ENCODE peak calls at places on chromosome 15, in six cellular contexts. One of them, this sample, is unnamed.

GRCh38 chr15:63041982-63042878 is at the start of gene TPM1:
- DNase-seq in brain microvascular endothelial cell: peak; percentile 93
- DNase-seq in psoas muscle: peak; percentile 92
- DNase-seq in fibroblast of villous mesenchyme: peak; percentile 95
- DNase-seq in GM23338: peak; percentile 94
- DNase-seq in mucosa of descending colon: peak; percentile 86
- DNase-seq in this sample: peak; percentile 90

GRCh38 chr15:75725719-75726607 is 13.3 kb upstream of the CSPG4 start:
- DNase-seq in brain microvascular endothelial cell: no peak
- DNase-seq in psoas muscle: peak; percentile 38
- DNase-seq in fibroblast of villous mesenchyme: no peak
- DNase-seq in GM23338: no peak
- DNase-seq in mucosa of descending colon: peak; percentile 26
- DNase-seq in this sample: no peak

GRCh38 chr15:82263350-82263749 is 732 bp downstream of the SAXO2 start:
- DNase-seq in brain microvascular endothelial cell: no peak
- DNase-seq in psoas muscle: no peak
- DNase-seq in fibroblast of villous mesenchyme: no peak
- DNase-seq in GM23338: peak; percentile 32
- DNase-seq in mucosa of descending colon: no peak
- DNase-seq in this sample: no peak

GRCh38 chr15:77393471-77393840 is 26.4 kb downstream of the PEAK1 start:
- DNase-seq in brain microvascular endothelial cell: no peak
- DNase-seq in psoas muscle: no peak
- DNase-seq in fibroblast of villous mesenchyme: no peak
- DNase-seq in GM23338: no peak
- DNase-seq in mucosa of descending colon: no peak
- DNase-seq in this sample: no peak

GRCh38 chr15:56346414-56346813 is 18.8 kb upstream of the TEX9 start:
- DNase-seq in brain microvascular endothelial cell: no peak
- DNase-seq in psoas muscle: no peak
- DNase-seq in fibroblast of villous mesenchyme: no peak
- DNase-seq in GM23338: no peak
- DNase-seq in mucosa of descending colon: no peak
- DNase-seq in this sample: no peak

GRCh38 chr15:94322141-94322540 is 90.8 kb downstream of the MCTP2 start:
- DNase-seq in brain microvascular endothelial cell: no peak
- DNase-seq in psoas muscle: no peak
- DNase-seq in fibroblast of villous mesenchyme: peak; percentile 86
- DNase-seq in GM23338: no peak
- DNase-seq in mucosa of descending colon: no peak
- DNase-seq in this sample: peak; percentile 11

GRCh38 chr15:92159906-92160841 is 233.5 kb upstream of the ST8SIA2 start:
- DNase-seq in brain microvascular endothelial cell: no peak
- DNase-seq in psoas muscle: no peak
- DNase-seq in fibroblast of villous mesenchyme: no peak
- DNase-seq in GM23338: peak; percentile 85
- DNase-seq in mucosa of descending colon: no peak
- DNase-seq in this sample: no peak

GRCh38 chr15:64857421-64857820 is 15.7 kb downstream of the PLEKHO2 start:
- DNase-seq in brain microvascular endothelial cell: peak; percentile 47
- DNase-seq in psoas muscle: no peak
- DNase-seq in fibroblast of villous mesenchyme: peak; percentile 89
- DNase-seq in GM23338: no peak
- DNase-seq in mucosa of descending colon: no peak
- DNase-seq in this sample: peak; percentile 86

GRCh38 chr15:56608993-56609392 is 124.3 kb downstream of the ZNF280D start:
- DNase-seq in brain microvascular endothelial cell: no peak
- DNase-seq in psoas muscle: no peak
- DNase-seq in fibroblast of villous mesenchyme: no peak
- DNase-seq in GM23338: no peak
- DNase-seq in mucosa of descending colon: no peak
- DNase-seq in this sample: no peak

GRCh38 chr15:70522323-70522966 is 240.9 kb downstream of the UACA start:
- DNase-seq in brain microvascular endothelial cell: no peak
- DNase-seq in psoas muscle: no peak
- DNase-seq in fibroblast of villous mesenchyme: no peak
- DNase-seq in GM23338: no peak
- DNase-seq in mucosa of descending colon: no peak
- DNase-seq in this sample: no peak

GRCh38 chr15:45829336-45830153 is 194.7 kb downstream of the SQOR start:
- DNase-seq in brain microvascular endothelial cell: no peak
- DNase-seq in psoas muscle: no peak
- DNase-seq in fibroblast of villous mesenchyme: no peak
- DNase-seq in GM23338: no peak
- DNase-seq in mucosa of descending colon: peak; percentile 57
- DNase-seq in this sample: no peak

GRCh38 chr15:40871749-40872617 is 2.1 kb downstream of the RHOV start:
- DNase-seq in brain microvascular endothelial cell: no peak
- DNase-seq in psoas muscle: no peak
- DNase-seq in fibroblast of villous mesenchyme: no peak
- DNase-seq in GM23338: peak; percentile 80
- DNase-seq in mucosa of descending colon: peak; percentile 85
- DNase-seq in this sample: no peak

GRCh38 chr15:73918784-73919183 is 7.5 kb upstream of the LOXL1 start:
- DNase-seq in brain microvascular endothelial cell: no peak
- DNase-seq in psoas muscle: no peak
- DNase-seq in fibroblast of villous mesenchyme: no peak
- DNase-seq in GM23338: no peak
- DNase-seq in mucosa of descending colon: no peak
- DNase-seq in this sample: no peak

GRCh38 chr15:70266412-70267089 is 168.8 kb upstream of the TLE3 start:
- DNase-seq in brain microvascular endothelial cell: no peak
- DNase-seq in psoas muscle: peak; percentile 90
- DNase-seq in fibroblast of villous mesenchyme: peak; percentile 48
- DNase-seq in GM23338: no peak
- DNase-seq in mucosa of descending colon: peak; percentile 82
- DNase-seq in this sample: peak; percentile 77

GRCh38 chr15:65326109-65326508 is 21.6 kb downstream of the RNU5B-1 start:
- DNase-seq in brain microvascular endothelial cell: no peak
- DNase-seq in psoas muscle: peak; percentile 54
- DNase-seq in fibroblast of villous mesenchyme: no peak
- DNase-seq in GM23338: peak; percentile 57
- DNase-seq in mucosa of descending colon: no peak
- DNase-seq in this sample: peak; percentile 13

GRCh38 chr15:92394327-92395175 is 870 bp downstream of the ST8SIA2 start:
- DNase-seq in brain microvascular endothelial cell: no peak
- DNase-seq in psoas muscle: no peak
- DNase-seq in fibroblast of villous mesenchyme: no peak
- DNase-seq in GM23338: peak; percentile 64
- DNase-seq in mucosa of descending colon: no peak
- DNase-seq in this sample: no peak

GRCh38 chr15:78004919-78005634 is 72.4 kb downstream of the TBC1D2B start:
- DNase-seq in brain microvascular endothelial cell: peak; percentile 80
- DNase-seq in psoas muscle: peak; percentile 93
- DNase-seq in fibroblast of villous mesenchyme: peak; percentile 94
- DNase-seq in GM23338: no peak
- DNase-seq in mucosa of descending colon: peak; percentile 69
- DNase-seq in this sample: peak; percentile 92

GRCh38 chr15:25697586-25697985 is 165.5 kb downstream of the ATP10A start:
- DNase-seq in brain microvascular endothelial cell: no peak
- DNase-seq in psoas muscle: no peak
- DNase-seq in fibroblast of villous mesenchyme: no peak
- DNase-seq in GM23338: no peak
- DNase-seq in mucosa of descending colon: no peak
- DNase-seq in this sample: no peak

GRCh38 chr15:65937046-65937445 is 67.8 kb downstream of the RAB11A start:
- DNase-seq in brain microvascular endothelial cell: no peak
- DNase-seq in psoas muscle: no peak
- DNase-seq in fibroblast of villous mesenchyme: no peak
- DNase-seq in GM23338: no peak
- DNase-seq in mucosa of descending colon: no peak
- DNase-seq in this sample: no peak

GRCh38 chr15:35062164-35063099 is 22.7 kb downstream of the NANOGP8 start:
- DNase-seq in brain microvascular endothelial cell: no peak
- DNase-seq in psoas muscle: no peak
- DNase-seq in fibroblast of villous mesenchyme: no peak
- DNase-seq in GM23338: peak; percentile 46
- DNase-seq in mucosa of descending colon: no peak
- DNase-seq in this sample: no peak
- H3K4me3 ChIP-seq in brain microvascular endothelial cell: no peak overlapping the region
- H3K4me3 ChIP-seq in psoas muscle: no peak overlapping the region
- H3K4me3 ChIP-seq in fibroblast of villous mesenchyme: no peak overlapping the region
- H3K4me3 ChIP-seq in GM23338: peak overlapping the region; percentile 42
- H3K4me3 ChIP-seq in mucosa of descending colon: no peak overlapping the region
- H3K4me3 ChIP-seq in this sample: no peak overlapping the region

GRCh38 chr15:53811530-53811929 is 52.1 kb upstream of the WDR72 start:
- DNase-seq in brain microvascular endothelial cell: no peak
- DNase-seq in psoas muscle: no peak
- DNase-seq in fibroblast of villous mesenchyme: no peak
- DNase-seq in GM23338: peak; percentile 45
- DNase-seq in mucosa of descending colon: no peak
- DNase-seq in this sample: peak; percentile 27
- TF ChIP-seq CTCF in brain microvascular endothelial cell: no peak
- TF ChIP-seq CTCF in psoas muscle: no peak
- TF ChIP-seq CTCF in fibroblast of villous mesenchyme: no peak
- TF ChIP-seq CTCF in GM23338: peak; percentile 52
- TF ChIP-seq CTCF in mucosa of descending colon: no peak
- TF ChIP-seq CTCF in this sample: no peak

GRCh38 chr15:99485992-99486370 is 79.8 kb upstream of the MEF2A start:
- DNase-seq in brain microvascular endothelial cell: no peak
- DNase-seq in psoas muscle: no peak
- DNase-seq in fibroblast of villous mesenchyme: no peak
- DNase-seq in GM23338: peak; percentile 27
- DNase-seq in mucosa of descending colon: no peak
- DNase-seq in this sample: no peak
- H3K4me3 ChIP-seq in brain microvascular endothelial cell: peak overlapping the region; percentile 53
- H3K4me3 ChIP-seq in psoas muscle: peak overlapping the region; percentile 50
- H3K4me3 ChIP-seq in fibroblast of villous mesenchyme: peak overlapping the region; percentile 49
- H3K4me3 ChIP-seq in GM23338: peak overlapping the region; percentile 66
- H3K4me3 ChIP-seq in mucosa of descending colon: no peak overlapping the region
- H3K4me3 ChIP-seq in this sample: peak overlapping the region; percentile 53

GRCh38 chr15:67833504-67834248 is 6.2 kb downstream of the RNU6-1 start:
- DNase-seq in brain microvascular endothelial cell: no peak
- DNase-seq in psoas muscle: peak; percentile 64
- DNase-seq in fibroblast of villous mesenchyme: peak; percentile 23
- DNase-seq in GM23338: peak; percentile 92
- DNase-seq in mucosa of descending colon: peak; percentile 63
- DNase-seq in this sample: peak; percentile 29

GRCh38 chr15:67832965-67833503 is 6.8 kb downstream of the RNU6-1 start:
- DNase-seq in brain microvascular endothelial cell: no peak
- DNase-seq in psoas muscle: peak; percentile 39
- DNase-seq in fibroblast of villous mesenchyme: no peak
- DNase-seq in GM23338: peak; percentile 84
- DNase-seq in mucosa of descending colon: no peak
- DNase-seq in this sample: no peak

GRCh38 chr15:67831363-67831762 is 6.1 kb downstream of the SKOR1 start:
- DNase-seq in brain microvascular endothelial cell: no peak
- DNase-seq in psoas muscle: peak; percentile 12
- DNase-seq in fibroblast of villous mesenchyme: no peak
- DNase-seq in GM23338: no peak
- DNase-seq in mucosa of descending colon: no peak
- DNase-seq in this sample: no peak

GRCh38 chr15:67834249-67834592 is 5.6 kb downstream of the RNU6-1 start:
- DNase-seq in brain microvascular endothelial cell: no peak
- DNase-seq in psoas muscle: no peak
- DNase-seq in fibroblast of villous mesenchyme: no peak
- DNase-seq in GM23338: peak; percentile 16
- DNase-seq in mucosa of descending colon: no peak
- DNase-seq in this sample: no peak

DNA sequence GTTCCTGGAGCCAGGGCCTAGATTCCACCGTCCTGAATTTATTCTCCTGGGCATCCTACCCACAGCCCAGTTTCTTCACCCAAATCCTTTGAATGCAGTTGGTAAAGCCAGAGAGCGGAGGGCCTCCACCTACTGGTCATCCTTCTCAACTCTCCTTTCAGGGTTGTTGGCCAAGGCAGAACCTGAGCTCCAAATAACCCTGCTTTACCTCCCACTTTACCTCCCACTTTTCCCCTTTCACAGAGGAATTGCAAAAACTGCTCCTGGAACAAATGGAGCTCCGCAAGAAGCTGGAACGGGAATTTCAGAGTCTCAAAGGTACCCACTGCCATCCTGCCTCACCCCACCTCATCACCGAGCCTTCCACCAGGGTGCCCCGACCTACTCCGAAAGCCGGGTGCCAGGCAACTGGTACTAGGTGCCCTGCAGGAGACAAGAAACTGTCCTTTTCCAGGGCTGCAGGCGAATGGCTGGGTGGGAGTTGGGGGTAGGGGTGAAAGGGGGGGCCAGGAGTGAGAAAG is 6.8 kb downstream of the SKOR1 start:
- DNase-seq in brain microvascular endothelial cell: no peak
- DNase-seq in psoas muscle: peak; percentile 29
- DNase-seq in fibroblast of villous mesenchyme: peak; percentile 38
- DNase-seq in GM23338: peak; percentile 77
- DNase-seq in mucosa of descending colon: no peak
- DNase-seq in this sample: peak; percentile 50
- TF ChIP-seq CTCF in brain microvascular endothelial cell: peak; percentile 66
- TF ChIP-seq CTCF in psoas muscle: no peak
- TF ChIP-seq CTCF in fibroblast of villous mesenchyme: peak; percentile 53
- TF ChIP-seq CTCF in GM23338: peak; percentile 51
- TF ChIP-seq CTCF in mucosa of descending colon: peak; percentile 8
- TF ChIP-seq CTCF in this sample: peak; percentile 64